ENCODE peak calls at places on chromosomes 4 and X, in nine cellular contexts. O, X, S, R, Q, U, C, E and H are unnamed samples.
A peak's percentile ranks its signal among the peaks of the same experiment; 100 is the strongest.

GRCh38 chr4:26010266-26010665 is 96.2 kb downstream of the SMIM20 start:
- DNase-seq in O (no peak), X (no peak), S (no peak), R (no peak), Q (no peak), U (no peak), C (no peak), E (no peak), H (no peak)

GRCh38 chrX:46485897-46486296 is 59.3 kb downstream of the ZNF674 start:
- DNase-seq in O (no peak), X (no peak), S (no peak), R (no peak), Q (no peak), U (no peak), C (peak; percentile 67), E (no peak), H (no peak)

GRCh38 chrX:111444881-111445280 is 32.9 kb upstream of the DCX start:
- DNase-seq in O (no peak), X (no peak), S (no peak), R (no peak), Q (no peak), U (no peak), C (no peak), E (no peak), H (no peak)

GRCh38 chr4:149841686-149842085 is 26.0 kb upstream of the IQCM start:
- DNase-seq in O (peak; percentile 9), X (no peak), S (no peak), R (no peak), Q (no peak), U (no peak), C (no peak), E (no peak), H (no peak)

GRCh38 chrX:101287402-101287801 is 3.7 kb downstream of the TAF7L start:
- DNase-seq in O (peak; percentile 52), X (no peak), S (peak; percentile 12), R (no peak), Q (peak; percentile 3), U (peak; percentile 17), C (no peak), E (peak; percentile 66), H (no peak)

GRCh38 chr4:175386776-175387507 is 425.1 kb downstream of the GPM6A start:
- DNase-seq in O (no peak), X (no peak), S (no peak), R (no peak), Q (no peak), U (no peak), C (peak; percentile 56), E (no peak), H (no peak)

GRCh38 chr4:53764761-53765490 is 173.6 kb upstream of the LNX1 start:
- DNase-seq in O (no peak), X (no peak), S (no peak), R (no peak), Q (no peak), U (no peak), C (no peak), E (no peak), H (no peak)

GRCh38 chr4:89558147-89558546 is 250.5 kb upstream of the GPRIN3 start:
- DNase-seq in O (peak; percentile 30), X (no peak), S (no peak), R (no peak), Q (no peak), U (no peak), C (peak; percentile 35), E (no peak), H (no peak)

GRCh38 chrX:141278306-141278705 is 36.0 kb upstream of the SPANXC start:
- DNase-seq in O (peak; percentile 40), X (no peak), S (no peak), R (no peak), Q (peak; percentile 29), U (peak; percentile 19), C (peak; percentile 30), E (peak; percentile 35), H (no peak)

GRCh38 chrX:1205681-1206611 is 6.5 kb downstream of the CRLF2 start:
- DNase-seq in O (peak; percentile 79), X (no peak), S (peak; percentile 6), R (no peak), Q (no peak), U (peak; percentile 75), C (peak; percentile 76), E (peak; percentile 53), H (no peak)

GRCh38 chr4:74838746-74839370 is 44.5 kb upstream of the BTC start:
- DNase-seq in O (peak; percentile 20), X (no peak), S (no peak), R (no peak), Q (no peak), U (peak; percentile 48), C (no peak), E (peak; percentile 85), H (no peak)

GRCh38 chrX:122565952-122566351 is 618.1 kb upstream of the GRIA3 start:
- DNase-seq in O (peak; percentile 91), X (no peak), S (no peak), R (no peak), Q (no peak), U (no peak), C (no peak), E (peak; percentile 79), H (no peak)

GRCh38 chrX:13764284-13764683 is 29.7 kb downstream of the OFD1 start:
- DNase-seq in O (no peak), X (no peak), S (no peak), R (peak; percentile 38), Q (no peak), U (no peak), C (no peak), E (no peak), H (no peak)

GRCh38 chr4:16573744-16574143 is 324.7 kb downstream of the LDB2 start:
- DNase-seq in O (peak; percentile 24), X (no peak), S (no peak), R (no peak), Q (no peak), U (no peak), C (no peak), E (peak; percentile 85), H (no peak)

GRCh38 chr4:87241341-87241740 is 20.9 kb upstream of the KLHL8 start:
- DNase-seq in O (no peak), X (no peak), S (no peak), R (no peak), Q (peak; percentile 32), U (no peak), C (no peak), E (no peak), H (no peak)

GRCh38 chr4:140136509-140136908 is 17.5 kb downstream of the MAML3 start:
- DNase-seq in O (peak; percentile 55), X (no peak), S (no peak), R (no peak), Q (no peak), U (no peak), C (no peak), E (peak; percentile 38), H (no peak)

GRCh38 chrX:47595701-47596655 is 13.7 kb downstream of the TIMP1 start:
- DNase-seq in O (no peak), X (no peak), S (no peak), R (no peak), Q (no peak), U (no peak), C (no peak), E (peak; percentile 94), H (no peak)

GRCh38 chr4:101102114-101102752 is 245.1 kb downstream of the PPP3CA start:
- DNase-seq in O (no peak), X (no peak), S (no peak), R (peak; percentile 76), Q (no peak), U (peak; percentile 72), C (no peak), E (peak; percentile 90), H (no peak)

GRCh38 chr4:3491681-3492405 is 28.7 kb downstream of the DOK7 start:
- DNase-seq in O (peak; percentile 51), X (no peak), S (no peak), R (no peak), Q (no peak), U (no peak), C (no peak), E (peak; percentile 28), H (no peak)

GRCh38 chr4:95181446-95182306 is 367.1 kb downstream of the UNC5C start:
- DNase-seq in O (peak; percentile 54), X (no peak), S (no peak), R (no peak), Q (no peak), U (no peak), C (peak; percentile 74), E (peak; percentile 24), H (no peak)

GRCh38 chr4:17063870-17064269 is 165.4 kb upstream of the LDB2 start:
- DNase-seq in O (no peak), X (no peak), S (no peak), R (no peak), Q (no peak), U (no peak), C (no peak), E (no peak), H (no peak)

GRCh38 chr4:142202404-142203332 is 566.3 kb downstream of the IL15 start:
- DNase-seq in O (no peak), X (no peak), S (no peak), R (peak; percentile 20), Q (peak; percentile 7), U (no peak), C (peak; percentile 32), E (no peak), H (no peak)

GRCh38 chr4:22427676-22428075 is 88.2 kb downstream of the ADGRA3 start:
- DNase-seq in O (no peak), X (no peak), S (no peak), R (no peak), Q (no peak), U (no peak), C (no peak), E (no peak), H (no peak)

GRCh38 chrX:17563515-17563914 is 173.8 kb upstream of the SCML1 start:
- DNase-seq in O (peak; percentile 89), X (no peak), S (no peak), R (no peak), Q (no peak), U (no peak), C (no peak), E (no peak), H (no peak)

GRCh38 chr4:1767770-1768366 is 25.2 kb upstream of the FGFR3 start:
- DNase-seq in O (peak; percentile 59), X (no peak), S (peak; percentile 31), R (no peak), Q (peak; percentile 13), U (no peak), C (peak; percentile 86), E (peak; percentile 38), H (no peak)

GRCh38 chr4:101761405-101761804 is 29.1 kb upstream of the BANK1 start:
- DNase-seq in O (no peak), X (no peak), S (no peak), R (no peak), Q (no peak), U (no peak), C (no peak), E (no peak), H (no peak)

GRCh38 chr4:175309041-175309440 is 390.9 kb downstream of the ADAM29 start:
- DNase-seq in O (peak; percentile 58), X (no peak), S (no peak), R (no peak), Q (no peak), U (no peak), C (no peak), E (peak; percentile 17), H (no peak)

GRCh38 chr4:95505149-95505548 is 43.6 kb downstream of the UNC5C start:
- DNase-seq in O (peak; percentile 23), X (no peak), S (no peak), R (no peak), Q (no peak), U (peak; percentile 63), C (no peak), E (peak; percentile 51), H (no peak)

GRCh38 chr4:124178449-124179021 is 534.0 kb downstream of the ANKRD50 start:
- DNase-seq in O (no peak), X (no peak), S (no peak), R (no peak), Q (no peak), U (no peak), C (no peak), E (peak; percentile 39), H (no peak)

GRCh38 chr4:103091601-103092223 is 7.9 kb downstream of the BDH2 start:
- DNase-seq in O (peak; percentile 76), X (no peak), S (peak; percentile 47), R (no peak), Q (peak; percentile 30), U (peak; percentile 76), C (no peak), E (peak; percentile 85), H (no peak)

GRCh38 chr4:12118651-12119213 is 690.0 kb upstream of the HS3ST1 start:
- DNase-seq in O (no peak), X (no peak), S (no peak), R (no peak), Q (no peak), U (no peak), C (no peak), E (peak; percentile 91), H (no peak)